ENCODE peak calls at places on chromosomes 5 and 9, in four cellular contexts. I is GM12878, R is HCT116, C is esophagus squamous epithelium. Z is an unnamed sample.

GRCh38 chr5:91281409-91281808 is 101.7 kb downstream of the ARRDC3 start:
- DNase-seq in C (no peak), I (no peak), R (peak), Z (no peak)

GRCh38 chr9:89676281-89676680 is 71.5 kb downstream of the GADD45G start:
- DNase-seq in R (no peak), I (no peak), C (no peak), Z (no peak)

GRCh38 chr5:158968160-158968559 is 131.6 kb downstream of the EBF1 start:
- DNase-seq in R (no peak), I (no peak), C (no peak), Z (no peak)

GRCh38 chr9:1510712-1511111 is 460.6 kb downstream of the DMRT2 start:
- DNase-seq in C (no peak), I (no peak), R (no peak), Z (no peak)

GRCh38 chr9:93673271-93673843 is 97.0 kb downstream of the PHF2 start:
- DNase-seq in C (no peak), R (no peak), I (no peak), Z (peak)

GRCh38 chr5:153504726-153505125 is 14.3 kb downstream of the GRIA1 start:
- DNase-seq in I (no peak), C (no peak), R (no peak), Z (no peak)

GRCh38 chr5:36079200-36079761 is 12.6 kb upstream of the UGT3A2 start:
- DNase-seq in I (peak), C (no peak), R (peak), Z (peak)

GRCh38 chr9:108972626-108973209 is 38.5 kb downstream of the ABITRAM start:
- DNase-seq in I (no peak), R (no peak), C (no peak), Z (no peak)

GRCh38 chr9:114424126-114424525 is 36.3 kb upstream of the AKNA start:
- DNase-seq in R (no peak), C (no peak), I (no peak), Z (no peak)

GRCh38 chr9:79670269-79670961 is 98.7 kb downstream of the TLE4 start:
- DNase-seq in I (no peak), R (no peak), C (no peak), Z (no peak)

GRCh38 chr5:52767217-52767743 is 20.4 kb upstream of the ITGA1 start:
- DNase-seq in C (no peak), R (no peak), I (no peak), Z (no peak)

GRCh38 chr9:129370770-129371169 is 192.7 kb upstream of the IER5L start:
- DNase-seq in R (no peak), C (no peak), I (no peak), Z (no peak)

GRCh38 chr5:160463775-160464465 is 42.3 kb downstream of the PTTG1 start:
- DNase-seq in I (no peak), R (no peak), C (no peak), Z (no peak)

GRCh38 chr9:72400866-72401265 is 35.9 kb upstream of the ZFAND5 start:
- DNase-seq in R (no peak), C (no peak), I (no peak), Z (no peak)

GRCh38 chr5:149886697-149887470 is 57.7 kb downstream of the PDE6A start:
- DNase-seq in I (no peak), R (no peak), C (no peak), Z (no peak)

GRCh38 chr9:116417464-116417863 is 263.9 kb downstream of the PAPPA start:
- DNase-seq in I (no peak), C (no peak), R (no peak), Z (no peak)

GRCh38 chr5:178450121-178450631 is 140.0 kb downstream of the COL23A1 start:
- DNase-seq in R (no peak), I (no peak), C (no peak), Z (no peak)

GRCh38 chr5:171893290-171893890 is 107.8 kb downstream of the SMIM23 start:
- DNase-seq in I (no peak), C (no peak), R (no peak), Z (no peak)

GRCh38 chr5:122121782-122122465 is 7.4 kb upstream of the ZNF474 start:
- DNase-seq in I (no peak), R (no peak), C (no peak), Z (no peak)

DNA sequence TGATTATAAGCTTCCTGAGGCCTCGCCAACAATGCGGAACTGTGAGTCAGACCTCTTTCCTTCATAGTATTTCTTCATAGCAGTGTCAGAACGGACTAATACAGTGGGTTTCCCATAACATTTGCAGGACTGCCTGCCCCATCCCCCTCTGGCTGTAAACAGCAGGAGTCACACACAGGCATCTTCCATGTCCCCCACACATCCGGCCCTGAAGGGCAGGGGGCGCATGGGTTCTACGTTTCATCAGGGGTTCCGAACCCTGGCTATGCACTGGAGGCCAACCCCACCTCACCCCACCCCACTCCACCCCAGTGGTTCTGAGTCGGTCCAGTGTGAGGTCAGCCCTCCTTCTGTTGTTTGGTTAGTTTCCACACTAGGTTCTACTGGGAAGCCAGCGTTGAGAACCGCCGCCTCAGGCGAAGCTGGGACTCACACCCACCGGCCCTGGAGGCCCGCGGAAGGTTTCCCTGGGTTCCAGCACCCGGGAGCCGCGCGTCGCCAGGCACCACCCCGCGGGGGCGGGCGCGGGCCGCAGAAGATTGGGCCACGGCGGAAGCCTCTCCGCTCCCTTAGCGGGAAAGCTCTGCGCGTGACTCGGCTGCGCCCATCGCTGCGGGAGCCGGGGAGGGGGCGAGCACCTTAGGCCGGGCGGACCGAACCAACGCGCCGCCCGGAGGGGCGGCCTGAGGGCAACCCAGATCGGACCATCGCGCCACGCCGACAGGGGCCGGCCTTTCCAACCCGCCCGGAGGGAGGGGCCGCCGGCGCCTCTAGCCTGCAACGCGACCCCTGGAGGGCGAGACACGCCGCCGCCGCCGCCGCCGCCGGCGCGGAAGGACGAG is at the start of gene RUSC2:
- DNase-seq in I (no peak), C (no peak), R (peak), Z (no peak)
- TF ChIP-seq POLR2A in I (no peak), C (no peak), R (peak), Z (peak)

GRCh38 chr5:179698935-179699639 is at the start of gene CANX:
- DNase-seq in I (no peak), C (no peak), R (no peak), Z (no peak)
- TF ChIP-seq POLR2A in I (peak), C (no peak), R (peak), Z (peak)

GRCh38 chr5:61290815-61291214 is 41.2 kb upstream of the ZSWIM6 start:
- DNase-seq in R (no peak), I (no peak), C (no peak), Z (no peak)
- TF ChIP-seq POLR2A in R (no peak), I (no peak), C (no peak), Z (no peak)

GRCh38 chr5:81751009-81751835 is at the start of gene SSBP2:
- DNase-seq in C (peak), R (peak), I (peak), Z (peak)
- TF ChIP-seq POLR2A in C (no peak), R (peak), I (peak), Z (peak)

GRCh38 chr5:442335-443238 is at the start of gene EXOC3:
- DNase-seq in C (no peak), R (peak), I (no peak), Z (peak)
- TF ChIP-seq POLR2A in C (no peak), R (peak), I (peak), Z (peak)

DNA sequence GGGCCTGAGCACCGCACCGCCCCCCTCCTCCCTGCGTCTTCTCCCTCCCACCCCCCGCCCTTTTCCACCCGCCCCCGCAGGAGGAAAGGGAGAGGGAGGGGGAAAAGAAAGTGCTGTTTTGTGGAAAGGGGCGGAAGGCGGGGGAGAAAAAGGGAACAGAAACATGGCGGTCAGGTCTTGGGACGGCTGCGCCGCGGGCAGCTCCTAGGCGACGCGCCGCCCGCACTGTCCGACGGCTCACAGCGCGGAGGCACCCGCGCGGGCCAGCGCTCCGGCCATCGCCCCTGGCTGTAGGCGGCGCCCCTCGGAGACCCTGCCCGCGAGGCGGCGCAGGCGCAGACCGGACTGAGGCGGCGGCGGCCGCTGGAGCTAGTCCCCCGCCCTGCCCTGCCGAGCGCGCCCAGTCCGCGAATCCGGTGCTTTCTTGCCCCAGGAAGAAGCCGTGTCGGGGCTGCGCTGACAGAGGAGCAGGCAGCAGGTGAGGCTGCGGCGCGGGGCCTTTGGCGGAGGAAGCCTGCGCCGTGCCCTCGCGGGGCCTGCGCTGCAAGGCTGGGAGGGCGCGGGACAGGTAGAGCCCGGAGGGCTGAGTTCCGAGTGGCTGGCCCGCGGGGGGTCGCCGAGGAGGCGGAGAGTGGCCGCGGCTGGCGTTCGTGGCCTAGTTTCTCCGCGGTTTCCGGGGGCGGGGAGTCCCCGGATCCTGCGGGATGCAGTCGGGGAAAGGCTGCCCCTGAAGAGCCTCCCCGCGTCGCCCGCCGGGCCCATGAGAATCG is at the start of gene DENND4C:
- DNase-seq in C (peak), I (peak), R (peak), Z (peak)
- TF ChIP-seq POLR2A in C (no peak), I (peak), R (peak), Z (peak)

GRCh38 chr5:96590796-96591195 is 71.4 kb upstream of the CAST start:
- DNase-seq in R (no peak), I (no peak), C (no peak), Z (no peak)
- TF ChIP-seq POLR2A in R (no peak), I (no peak), C (no peak), Z (no peak)

DNA sequence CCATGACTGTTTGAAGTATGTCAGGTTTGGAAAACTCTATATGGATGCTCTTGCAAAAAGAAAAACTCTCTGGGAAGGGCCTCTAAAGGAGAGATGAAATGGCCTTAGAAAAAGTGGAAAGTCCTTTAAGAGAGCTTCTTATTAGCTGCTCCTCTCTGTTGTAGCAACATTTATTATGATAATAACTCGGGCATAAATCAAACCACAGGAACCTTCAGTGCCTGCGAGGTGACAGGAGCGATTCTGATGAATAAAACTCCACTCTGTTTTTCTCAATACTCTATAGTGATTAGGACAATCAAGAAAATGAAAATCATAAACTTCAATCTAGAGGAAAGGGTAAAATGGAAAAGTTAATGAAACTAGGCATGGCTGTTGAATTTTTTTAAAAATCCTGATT is 149.9 kb downstream of the KIAA0825 start:
- DNase-seq in R (no peak), C (no peak), I (no peak), Z (no peak)
- TF ChIP-seq POLR2A in R (no peak), C (no peak), I (no peak), Z (no peak)

Z was measured in H54.